ENCODE peak calls at places on chromosomes 3 and 15, in six cellular contexts. Q is NCI-H2227 treated with DMSO at 0.1 percent for 48 hours; R is right lobe of liver; B is activated naive CD8-positive, alpha-beta T cell treated with anti-CD3 and anti-CD28 coated beads for 36 hours; O is stimulated activated CD8-positive, alpha-beta memory T cell treated with anti-CD3 and anti-CD28 coated beads, Interleukin-7, amount 100 ng/mL, for 4 hours; M is AML-193. J is an unnamed sample.

GRCh38 chr15:80183886-80184285 is 31.1 kb downstream of the FAH start:
- DNase-seq in Q (no peak), M (no peak), O (no peak), B (no peak), R (no peak), J (no peak)

GRCh38 chr3:74426571-74426970 is 187.9 kb downstream of the CNTN3 start:
- DNase-seq in O (no peak), M (no peak), Q (no peak), R (no peak), B (no peak), J (no peak)

GRCh38 chr3:32383136-32383711 is 8.4 kb upstream of the CMTM7 start:
- DNase-seq in Q (no peak), B (no peak), R (no peak), M (no peak), O (no peak), J (no peak)

GRCh38 chr15:71092056-71092600 is 23.1 kb upstream of the THSD4 start:
- DNase-seq in O (no peak), B (no peak), R (no peak), Q (no peak), M (no peak), J (no peak)

GRCh38 chr3:123374016-123374415 is 74.9 kb downstream of the ADCY5 start:
- DNase-seq in M (no peak), R (no peak), Q (no peak), O (no peak), B (no peak), J (no peak)

GRCh38 chr15:26260517-26261133 is 397.5 kb upstream of the ATP10A start:
- DNase-seq in R (no peak), M (no peak), Q (no peak), B (peak), O (no peak), J (no peak)

GRCh38 chr3:98612587-98612986 is 19.2 kb upstream of the CPOX start:
- DNase-seq in M (no peak), R (no peak), B (no peak), O (no peak), Q (no peak), J (no peak)

GRCh38 chr3:112470791-112471190 is 28.5 kb downstream of the BTLA start:
- DNase-seq in M (no peak), O (no peak), R (no peak), B (no peak), Q (no peak), J (no peak)

GRCh38 chr3:125051715-125052581 is 3.8 kb downstream of the HEG1 start:
- DNase-seq in M (no peak), B (peak), R (no peak), O (peak), Q (no peak), J (peak)

GRCh38 chr15:61037031-61037430 is 192.1 kb downstream of the RORA start:
- DNase-seq in B (no peak), R (no peak), M (no peak), O (no peak), Q (no peak), J (no peak)

GRCh38 chr3:88032245-88032644 is 26.6 kb downstream of the CGGBP1 start:
- DNase-seq in B (no peak), Q (no peak), O (no peak), R (no peak), M (peak), J (no peak)

GRCh38 chr3:107657971-107658370 is 135.2 kb downstream of the BBX start:
- DNase-seq in Q (no peak), B (no peak), R (no peak), M (no peak), O (no peak), J (no peak)

GRCh38 chr15:45521596-45522167 is 873 bp downstream of the SLC30A4 start:
- DNase-seq in Q (no peak), M (peak), R (no peak), O (no peak), B (no peak), J (peak)

GRCh38 chr15:25268166-25268565 is 170.7 kb downstream of the UBE3A start:
- DNase-seq in B (no peak), R (no peak), Q (no peak), M (no peak), O (no peak), J (no peak)

GRCh38 chr15:47331796-47332480 is 385.4 kb upstream of the SEMA6D start:
- DNase-seq in Q (no peak), O (no peak), M (no peak), R (no peak), B (no peak), J (no peak)